ENCODE peak calls at places on chromosomes 12 and 14, in four cellular contexts. V is IMR-90; M is NCI-H510A treated with DMSO at 0.1 percent for 48 hours; W is activated CD4-positive, alpha-beta T cell treated with anti-CD3 and anti-CD28 coated beads for 36 hours. U is an unnamed sample.

GRCh38 chr12:67764946-67765619 is 116.5 kb downstream of the DYRK2 start:
- DNase-seq in V (no peak), M (peak; percentile 59), W (no peak), U (peak; percentile 40)

GRCh38 chr14:25074112-25074511 is 24.2 kb upstream of the STXBP6 start:
- DNase-seq in V (no peak), M (no peak), W (no peak), U (no peak)

GRCh38 chr12:66241061-66242043 is 52.3 kb downstream of the IRAK3 start:
- DNase-seq in V (peak; percentile 83), M (no peak), W (no peak), U (no peak)

GRCh38 chr12:19190292-19191031 is 60.9 kb downstream of the PLEKHA5 start:
- DNase-seq in V (peak; percentile 59), M (no peak), W (no peak), U (no peak)

GRCh38 chr14:20578784-20579502 is 8.9 kb downstream of the RNASE11 start:
- DNase-seq in V (no peak), M (no peak), W (no peak), U (no peak)

GRCh38 chr14:87017335-87017734 is 975.6 kb downstream of the GALC start:
- DNase-seq in V (no peak), M (no peak), W (no peak), U (no peak)

GRCh38 chr12:53479314-53479713 is 19.9 kb downstream of the MAP3K12 start:
- DNase-seq in V (no peak), M (no peak), W (no peak), U (no peak)

GRCh38 chr14:36683083-36683724 is 21.5 kb downstream of the PAX9 start:
- DNase-seq in V (no peak), M (peak; percentile 87), W (no peak), U (peak; percentile 89)

GRCh38 chr14:79442776-79443175 is 768.5 kb downstream of the DIO2 start:
- DNase-seq in V (no peak), M (no peak), W (no peak), U (no peak)

GRCh38 chr12:122168492-122168891 is 5.5 kb downstream of the IL31 start:
- DNase-seq in V (no peak), M (no peak), W (no peak), U (no peak)

GRCh38 chr14:69985456-69985855 is 106.2 kb downstream of the SMOC1 start:
- DNase-seq in V (peak; percentile 87), M (no peak), W (no peak), U (no peak)

GRCh38 chr14:63573579-63573978 is 30.4 kb upstream of the PPP2R5E start:
- DNase-seq in V (peak; percentile 35), M (no peak), W (no peak), U (no peak)

GRCh38 chr12:89985935-89986334 is 277.3 kb upstream of the ATP2B1 start:
- DNase-seq in V (no peak), M (no peak), W (no peak), U (no peak)

GRCh38 chr12:22588817-22589216 is 36.2 kb upstream of the ETNK1 start:
- DNase-seq in V (no peak), M (peak; percentile 18), W (no peak), U (no peak)

GRCh38 chr14:77104393-77104792 is 6.3 kb downstream of the CIPC start:
- DNase-seq in V (no peak), M (no peak), W (no peak), U (no peak)

GRCh38 chr14:94769413-94770250 is at the start of gene GSC:
- DNase-seq in V (peak; percentile 5), M (peak; percentile 44), W (peak; percentile 56), U (peak; percentile 22)

GRCh38 chr14:71130491-71131179 is 223.4 kb downstream of the PCNX1 start:
- DNase-seq in V (peak; percentile 88), M (no peak), W (peak; percentile 53), U (no peak)

GRCh38 chr14:99516156-99517045 is 35.2 kb downstream of the CCNK start:
- DNase-seq in V (no peak), M (no peak), W (no peak), U (no peak)